ENCODE peak calls at places on chromosome 20, in seven cellular contexts. One of them, this sample, is unnamed.

GRCh38 chr20:60078351-60079250 is 120.4 kb downstream of the CDH26 start:
- DNase-seq in GM13976: no peak
- DNase-seq in T-cell: no peak
- DNase-seq in ACHN: no peak
- DNase-seq in anterior cingulate cortex: no peak
- DNase-seq in NCI-H2107: no peak
- DNase-seq in foreskin fibroblast: no peak
- DNase-seq in this sample: no peak

GRCh38 chr20:37386505-37387201 is 40.7 kb downstream of the SRC start:
- DNase-seq in GM13976: no peak
- DNase-seq in T-cell: no peak
- DNase-seq in ACHN: no peak
- DNase-seq in anterior cingulate cortex: no peak
- DNase-seq in NCI-H2107: no peak
- DNase-seq in foreskin fibroblast: no peak
- DNase-seq in this sample: no peak

GRCh38 chr20:34222208-34222607 is 19.0 kb upstream of the ASIP start:
- DNase-seq in GM13976: peak
- DNase-seq in T-cell: no peak
- DNase-seq in ACHN: no peak
- DNase-seq in anterior cingulate cortex: no peak
- DNase-seq in NCI-H2107: no peak
- DNase-seq in foreskin fibroblast: peak
- DNase-seq in this sample: peak

GRCh38 chr20:43959079-43959919 is 44.6 kb downstream of the TOX2 start:
- DNase-seq in GM13976: no peak
- DNase-seq in T-cell: peak
- DNase-seq in ACHN: no peak
- DNase-seq in anterior cingulate cortex: no peak
- DNase-seq in NCI-H2107: no peak
- DNase-seq in foreskin fibroblast: no peak
- DNase-seq in this sample: peak

GRCh38 chr20:58014628-58015315 is 213.7 kb downstream of the ANKRD60 start:
- DNase-seq in GM13976: no peak
- DNase-seq in T-cell: peak
- DNase-seq in ACHN: no peak
- DNase-seq in anterior cingulate cortex: no peak
- DNase-seq in NCI-H2107: no peak
- DNase-seq in foreskin fibroblast: no peak
- DNase-seq in this sample: no peak

GRCh38 chr20:47370850-47371782 is 14.6 kb upstream of the ZMYND8 start:
- DNase-seq in GM13976: no peak
- DNase-seq in T-cell: no peak
- DNase-seq in ACHN: no peak
- DNase-seq in anterior cingulate cortex: no peak
- DNase-seq in NCI-H2107: no peak
- DNase-seq in foreskin fibroblast: no peak
- DNase-seq in this sample: peak

GRCh38 chr20:19777981-19778380 is 19.9 kb downstream of the RIN2 start:
- DNase-seq in GM13976: no peak
- DNase-seq in T-cell: no peak
- DNase-seq in ACHN: no peak
- DNase-seq in anterior cingulate cortex: no peak
- DNase-seq in NCI-H2107: no peak
- DNase-seq in foreskin fibroblast: no peak
- DNase-seq in this sample: no peak

GRCh38 chr20:18588554-18589043 is 745 bp downstream of the DTD1 start:
- DNase-seq in GM13976: no peak
- DNase-seq in T-cell: no peak
- DNase-seq in ACHN: no peak
- DNase-seq in anterior cingulate cortex: no peak
- DNase-seq in NCI-H2107: no peak
- DNase-seq in foreskin fibroblast: no peak
- DNase-seq in this sample: no peak

GRCh38 chr20:64139200-64140081 is 24.8 kb upstream of the MYT1 start:
- DNase-seq in GM13976: no peak
- DNase-seq in T-cell: no peak
- DNase-seq in ACHN: no peak
- DNase-seq in anterior cingulate cortex: no peak
- DNase-seq in NCI-H2107: no peak
- DNase-seq in foreskin fibroblast: no peak
- DNase-seq in this sample: no peak

GRCh38 chr20:49894073-49894470 is 21.3 kb downstream of the SPATA2 start:
- DNase-seq in GM13976: peak
- DNase-seq in T-cell: no peak
- DNase-seq in ACHN: no peak
- DNase-seq in anterior cingulate cortex: no peak
- DNase-seq in NCI-H2107: no peak
- DNase-seq in foreskin fibroblast: no peak
- DNase-seq in this sample: no peak

GRCh38 chr20:48813930-48814546 is 13.8 kb downstream of the PREX1 start:
- DNase-seq in GM13976: no peak
- DNase-seq in T-cell: no peak
- DNase-seq in ACHN: no peak
- DNase-seq in anterior cingulate cortex: no peak
- DNase-seq in NCI-H2107: no peak
- DNase-seq in foreskin fibroblast: no peak
- DNase-seq in this sample: no peak

GRCh38 chr20:21352703-21353102 is 44.6 kb downstream of the NKX2-4 start:
- DNase-seq in GM13976: no peak
- DNase-seq in T-cell: no peak
- DNase-seq in ACHN: peak
- DNase-seq in anterior cingulate cortex: no peak
- DNase-seq in NCI-H2107: no peak
- DNase-seq in foreskin fibroblast: peak
- DNase-seq in this sample: no peak

GRCh38 chr20:3652217-3652616 is 11.0 kb downstream of the GFRA4 start:
- DNase-seq in GM13976: no peak
- DNase-seq in T-cell: no peak
- DNase-seq in ACHN: no peak
- DNase-seq in anterior cingulate cortex: no peak
- DNase-seq in NCI-H2107: no peak
- DNase-seq in foreskin fibroblast: no peak
- DNase-seq in this sample: no peak

GRCh38 chr20:57896563-57896962 is 186.7 kb upstream of the PMEPA1 start:
- DNase-seq in GM13976: no peak
- DNase-seq in T-cell: no peak
- DNase-seq in ACHN: no peak
- DNase-seq in anterior cingulate cortex: no peak
- DNase-seq in NCI-H2107: no peak
- DNase-seq in foreskin fibroblast: no peak
- DNase-seq in this sample: no peak

GRCh38 chr20:3755269-3755668 is 12.3 kb downstream of the ADISSP start:
- DNase-seq in GM13976: no peak
- DNase-seq in T-cell: no peak
- DNase-seq in ACHN: no peak
- DNase-seq in anterior cingulate cortex: no peak
- DNase-seq in NCI-H2107: no peak
- DNase-seq in foreskin fibroblast: no peak
- DNase-seq in this sample: no peak

GRCh38 chr20:63745961-63746765 is 6.6 kb downstream of the SLC2A4RG start:
- DNase-seq in GM13976: peak
- DNase-seq in T-cell: no peak
- DNase-seq in ACHN: no peak
- DNase-seq in anterior cingulate cortex: no peak
- DNase-seq in NCI-H2107: no peak
- DNase-seq in foreskin fibroblast: no peak
- DNase-seq in this sample: no peak

GRCh38 chr20:19603390-19603753 is 154.7 kb upstream of the RIN2 start:
- DNase-seq in GM13976: no peak
- DNase-seq in T-cell: no peak
- DNase-seq in ACHN: no peak
- DNase-seq in anterior cingulate cortex: no peak
- DNase-seq in NCI-H2107: no peak
- DNase-seq in foreskin fibroblast: no peak
- DNase-seq in this sample: no peak

GRCh38 chr20:48807586-48808381 is 20.0 kb downstream of the PREX1 start:
- DNase-seq in GM13976: no peak
- DNase-seq in T-cell: no peak
- DNase-seq in ACHN: no peak
- DNase-seq in anterior cingulate cortex: peak
- DNase-seq in NCI-H2107: no peak
- DNase-seq in foreskin fibroblast: no peak
- DNase-seq in this sample: no peak

GRCh38 chr20:57633945-57634491 is 13.8 kb upstream of the ZBP1 start:
- DNase-seq in GM13976: no peak
- DNase-seq in T-cell: peak
- DNase-seq in ACHN: no peak
- DNase-seq in anterior cingulate cortex: no peak
- DNase-seq in NCI-H2107: no peak
- DNase-seq in foreskin fibroblast: no peak
- DNase-seq in this sample: no peak

GRCh38 chr20:38049800-38050199 is 16.3 kb downstream of the RPRD1B start:
- DNase-seq in GM13976: no peak
- DNase-seq in T-cell: no peak
- DNase-seq in ACHN: peak
- DNase-seq in anterior cingulate cortex: no peak
- DNase-seq in NCI-H2107: no peak
- DNase-seq in foreskin fibroblast: peak
- DNase-seq in this sample: peak